ENCODE peak calls at places on chromosomes 13 and 19, in five cellular contexts. F is stimulated activated CD8-positive, alpha-beta memory T cell treated with anti-CD3 and anti-CD28 coated beads, Interleukin-2, amount 100 ng/mL, for 1 hour; Q is H1; U is Calu3; L is activated CD4-positive, alpha-beta T cell treated with anti-CD3 and anti-CD28 coated beads, Interleukin-2, amount 10 ng/mL, durations not matched to agents 24 days and 14 days. G is an unnamed sample.

GRCh38 chr19:13181747-13182388 is 31.7 kb downstream of the IER2 start:
- DNase-seq in F (no peak), Q (no peak), U (no peak), L (no peak), G (no peak)

GRCh38 chr19:45496349-45496953 is 396 bp downstream of the RTN2 start:
- DNase-seq in F (no peak), Q (peak; percentile 91), U (peak; percentile 57), L (peak; percentile 89), G (no peak)

GRCh38 chr19:311813-312261 is 20.6 kb upstream of the PLPP2 start:
- DNase-seq in F (no peak), Q (no peak), U (no peak), L (no peak), G (no peak)

GRCh38 chr19:50437862-50438449 is 5.3 kb downstream of the MYBPC2 start:
- DNase-seq in F (no peak), Q (no peak), U (no peak), L (no peak), G (no peak)

GRCh38 chr13:110617326-110618072 is 2.2 kb downstream of the NAXD start:
- DNase-seq in F (no peak), Q (no peak), U (no peak), L (no peak), G (peak; percentile 43)

GRCh38 chr19:31725051-31725450 is 375.8 kb upstream of the TSHZ3 start:
- DNase-seq in F (no peak), Q (no peak), U (no peak), L (no peak), G (no peak)

GRCh38 chr13:50916701-50917184 is 7.2 kb downstream of the RNASEH2B start:
- DNase-seq in F (no peak), Q (no peak), U (no peak), L (peak; percentile 67), G (no peak)

GRCh38 chr19:18733196-18733647 is 49.7 kb downstream of the CRTC1 start:
- DNase-seq in F (no peak), Q (no peak), U (no peak), L (no peak), G (peak; percentile 18)

GRCh38 chr19:1752009-1752756 is 1.1 kb upstream of the ONECUT3 start:
- DNase-seq in F (no peak), Q (no peak), U (no peak), L (no peak), G (no peak)

GRCh38 chr13:111645198-111645597 is 324.8 kb downstream of the TEX29 start:
- DNase-seq in F (no peak), Q (no peak), U (no peak), L (no peak), G (no peak)

GRCh38 chr19:1590641-1591397 is 1.8 kb downstream of the MBD3 start:
- DNase-seq in F (no peak), Q (no peak), U (peak; percentile 43), L (peak; percentile 81), G (peak; percentile 49)

GRCh38 chr19:17555929-17556813 is 722 bp downstream of the COLGALT1 start:
- DNase-seq in F (no peak), Q (peak; percentile 67), U (peak; percentile 52), L (peak; percentile 85), G (no peak)